ENCODE peak calls at places on chromosomes 7 and 10, in seven cellular contexts. J, S, D, L, C, P and O are unnamed samples.

GRCh38 chr7:44914992-44915607 is 29.8 kb upstream of the PURB start:
- DNase-seq in C (no peak), P (peak; percentile 21), D (no peak), S (no peak), J (no peak), L (no peak), O (no peak)

GRCh38 chr7:20306499-20306946 is 24.2 kb upstream of the ITGB8 start:
- DNase-seq in J (no peak), P (no peak), S (peak; percentile 62), D (peak; percentile 14), L (no peak), C (no peak), O (no peak)

GRCh38 chr7:100691676-100692577 is 2.1 kb downstream of the GIGYF1 start:
- DNase-seq in D (peak; percentile 82), S (peak; percentile 72), J (peak; percentile 98), P (no peak), L (no peak), C (peak; percentile 96), O (peak; percentile 82)

GRCh38 chr7:114931656-114932011 is 9.7 kb downstream of the MDFIC start:
- DNase-seq in P (no peak), D (no peak), J (no peak), C (no peak), L (no peak), S (no peak), O (no peak)

GRCh38 chr10:32909461-32909860 is 48.6 kb downstream of the ITGB1 start:
- DNase-seq in L (no peak), S (no peak), P (no peak), D (no peak), J (no peak), C (no peak), O (no peak)

GRCh38 chr7:101826081-101826835 is 8.8 kb downstream of the CUX1 start:
- DNase-seq in D (no peak), J (no peak), S (no peak), L (no peak), P (no peak), C (no peak), O (no peak)

GRCh38 chr7:137934941-137935848 is 66.7 kb downstream of the CREB3L2 start:
- DNase-seq in L (no peak), P (peak; percentile 30), J (no peak), S (no peak), C (no peak), D (no peak), O (no peak)

GRCh38 chr10:71854031-71854430 is 3.0 kb upstream of the PSAP start:
- DNase-seq in L (no peak), P (no peak), S (no peak), C (no peak), J (no peak), D (no peak), O (no peak)

GRCh38 chr10:11170993-11171416 is 153.3 kb downstream of the CELF2 start:
- DNase-seq in J (no peak), C (peak; percentile 6), P (no peak), D (no peak), L (no peak), S (no peak), O (no peak)

GRCh38 chr10:129863231-129863663 is 100.8 kb downstream of the EBF3 start:
- DNase-seq in D (no peak), J (peak; percentile 62), S (no peak), L (no peak), P (no peak), C (no peak), O (no peak)

GRCh38 chr10:98041352-98042043 is 11.1 kb upstream of the CRTAC1 start:
- DNase-seq in D (peak; percentile 27), L (peak; percentile 61), C (peak; percentile 84), P (no peak), J (peak; percentile 72), S (peak; percentile 54), O (peak; percentile 87)

GRCh38 chr10:77163670-77164348 is 473.8 kb downstream of the KCNMA1 start:
- DNase-seq in P (no peak), D (no peak), C (no peak), L (peak; percentile 43), S (peak; percentile 24), J (peak; percentile 22), O (no peak)

GRCh38 chr10:58992830-58993460 is 183.5 kb upstream of the PHYHIPL start:
- DNase-seq in S (no peak), J (no peak), D (no peak), L (no peak), P (no peak), C (no peak), O (no peak)

GRCh38 chr10:74189999-74190421 is 39.0 kb downstream of the ADK start:
- DNase-seq in C (no peak), D (no peak), S (peak; percentile 69), L (peak; percentile 72), J (no peak), P (peak; percentile 49), O (peak; percentile 37)

GRCh38 chr10:78510566-78511323 is 477.1 kb downstream of the RPS24 start:
- DNase-seq in L (no peak), P (no peak), S (no peak), C (no peak), D (no peak), J (no peak), O (no peak)

GRCh38 chr10:32204606-32205005 is 142.4 kb downstream of the EPC1 start:
- DNase-seq in D (no peak), P (no peak), S (no peak), C (no peak), J (no peak), L (no peak), O (no peak)

GRCh38 chr10:79320785-79321493 is 26.3 kb upstream of the PPIF start:
- DNase-seq in D (no peak), J (no peak), L (no peak), C (no peak), P (no peak), S (no peak), O (no peak)

GRCh38 chr7:75756340-75757297 is 15.4 kb downstream of the CCL26 start:
- DNase-seq in P (no peak), S (peak; percentile 70), C (no peak), D (peak; percentile 63), L (peak; percentile 22), J (peak; percentile 48), O (peak; percentile 58)

GRCh38 chr10:43294241-43294658 is 27.4 kb upstream of the RASGEF1A start:
- DNase-seq in S (no peak), P (no peak), L (no peak), C (no peak), D (no peak), J (no peak), O (no peak)

GRCh38 chr10:87861566-87861952 is 1.8 kb downstream of the KLLN start:
- DNase-seq in C (no peak), S (peak; percentile 82), L (no peak), J (no peak), P (peak; percentile 47), D (peak; percentile 38), O (peak; percentile 68)

GRCh38 chr7:142669074-142669654 is 80.1 kb upstream of the PRSS1 start:
- DNase-seq in J (peak; percentile 12), D (peak; percentile 20), C (no peak), L (no peak), P (no peak), S (no peak), O (no peak)

GRCh38 chr10:42926831-42927230 is 144.2 kb downstream of the BMS1 start:
- DNase-seq in C (peak; percentile 60), S (no peak), J (no peak), D (no peak), P (no peak), L (no peak), O (no peak)

GRCh38 chr10:18224626-18225445 is 84.6 kb downstream of the CACNB2 start:
- DNase-seq in L (no peak), S (no peak), C (no peak), J (no peak), D (no peak), P (no peak), O (no peak)

GRCh38 chr7:150370612-150371071 is 2.0 kb downstream of the REPIN1 start:
- DNase-seq in D (peak; percentile 5), S (peak; percentile 55), C (no peak), P (no peak), L (no peak), J (no peak), O (no peak)

GRCh38 chr10:60114765-60115586 is 208.6 kb upstream of the CCDC6 start:
- DNase-seq in D (peak; percentile 30), J (peak; percentile 14), L (peak; percentile 29), C (no peak), S (peak; percentile 21), P (no peak), O (peak; percentile 86)

GRCh38 chr7:42253316-42253715 is 16.3 kb upstream of the GLI3 start:
- DNase-seq in C (no peak), S (no peak), L (no peak), P (no peak), D (no peak), J (no peak), O (no peak)
- TF ChIP-seq JUND in C (no peak), S (no peak), L (no peak), P (no peak), D (no peak), J (no peak), O (no peak)

GRCh38 chr7:48083114-48083830 is 5.8 kb upstream of the UPP1 start:
- DNase-seq in J (no peak), S (no peak), C (no peak), L (no peak), P (no peak), D (no peak), O (no peak)

GRCh38 chr7:48085433-48085791 is 3.7 kb upstream of the UPP1 start:
- DNase-seq in D (no peak), J (no peak), C (no peak), S (no peak), P (peak; percentile 35), L (no peak), O (no peak)

GRCh38 chr7:48087349-48087748 is 1.7 kb upstream of the UPP1 start:
- DNase-seq in J (no peak), P (peak; percentile 41), L (no peak), S (no peak), D (no peak), C (no peak), O (no peak)

GRCh38 chr7:48085942-48086341 is 3.1 kb upstream of the UPP1 start:
- DNase-seq in S (no peak), D (no peak), C (no peak), L (no peak), J (no peak), P (no peak), O (no peak)

GRCh38 chr7:48084727-48085432 is 4.2 kb upstream of the UPP1 start:
- DNase-seq in L (peak; percentile 87), C (no peak), D (peak; percentile 53), P (peak; percentile 90), S (peak; percentile 73), J (peak; percentile 40), O (no peak)
- TF ChIP-seq JUND in L (no peak), C (no peak), D (peak; percentile 99), P (peak; percentile 89), S (peak; percentile 23), J (peak; percentile 100), O (no peak)

GRCh38 chr7:25735674-25736242 is 416.2 kb upstream of the NFE2L3 start:
- DNase-seq in S (no peak), L (no peak), C (no peak), P (no peak), D (no peak), J (no peak), O (no peak)
- TF ChIP-seq JUND in S (no peak), L (no peak), C (no peak), P (no peak), D (peak; percentile 33), J (no peak), O (no peak)

DNA sequence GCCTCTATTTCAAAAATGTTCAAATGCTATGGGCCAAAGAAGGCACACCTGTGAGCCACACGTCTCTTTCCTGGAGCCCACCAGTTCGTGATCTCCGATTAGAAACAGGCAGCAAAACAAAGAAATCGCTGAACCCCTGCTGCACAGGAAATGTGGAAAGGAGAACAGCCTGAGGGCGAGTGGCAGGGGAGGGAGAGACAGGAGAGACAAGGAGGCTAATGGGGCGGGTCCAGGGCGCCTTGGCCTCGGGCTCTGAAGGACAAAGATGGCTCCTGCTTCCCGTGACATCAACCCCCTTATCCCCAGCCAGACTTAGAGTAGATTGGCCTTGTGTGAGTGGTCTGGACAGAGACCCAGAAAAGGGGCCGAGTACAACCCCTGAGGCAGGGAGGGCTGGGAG is 62.4 kb upstream of the DOCK1 start:
- DNase-seq in S (no peak), L (no peak), D (no peak), C (no peak), P (no peak), J (no peak), O (no peak)
- TF ChIP-seq JUND in S (no peak), L (no peak), D (no peak), C (no peak), P (no peak), J (no peak), O (no peak)